ENCODE peak calls at places on chromosome 20, in eight cellular contexts. H is fibroblast of lung, B is body of pancreas, N is pancreas, Q is right lobe of liver, L is stomach, J is A549, E is BE2C. A is an unnamed sample.

GRCh38 chr20:15378151-15378550 is 1040.7 kb upstream of the FLRT3 start:
- DNase-seq in B (no peak), Q (no peak), L (no peak), H (no peak), J (no peak), N (no peak), E (no peak), A (no peak)

GRCh38 chr20:325889-326644 is 715 bp downstream of the SOX12 start:
- DNase-seq in Q (peak), J (peak), B (peak), N (peak), L (peak), H (peak), E (peak), A (peak)

GRCh38 chr20:50915424-50915823 is 15.8 kb downstream of the ADNP start:
- DNase-seq in H (no peak), B (no peak), Q (no peak), N (no peak), J (no peak), L (no peak), E (no peak), A (no peak)

GRCh38 chr20:20609522-20609921 is 102.9 kb downstream of the RALGAPA2 start:
- DNase-seq in B (no peak), J (no peak), H (no peak), L (no peak), N (no peak), E (no peak), Q (no peak), A (no peak)

GRCh38 chr20:43511879-43512278 is 4.4 kb downstream of the L3MBTL1 start:
- DNase-seq in B (no peak), E (no peak), N (no peak), Q (no peak), H (no peak), J (no peak), L (no peak), A (no peak)

GRCh38 chr20:31910071-31910803 is 39.8 kb downstream of the TTLL9 start:
- DNase-seq in L (no peak), B (no peak), Q (no peak), J (no peak), E (no peak), N (no peak), H (no peak), A (no peak)

GRCh38 chr20:13219327-13220193 is 1.5 kb upstream of the ISM1 start:
- DNase-seq in H (no peak), E (no peak), B (no peak), J (no peak), L (no peak), Q (no peak), N (no peak), A (no peak)

GRCh38 chr20:38198238-38198861 is 33.3 kb upstream of the TGM2 start:
- DNase-seq in H (no peak), N (no peak), B (no peak), Q (no peak), E (no peak), L (no peak), J (no peak), A (peak)

GRCh38 chr20:16761305-16761829 is 13.2 kb downstream of the OTOR start:
- DNase-seq in Q (no peak), L (peak), E (peak), B (peak), N (peak), H (peak), J (peak), A (peak)

GRCh38 chr20:497979-498378 is 35.6 kb upstream of the TBC1D20 start:
- DNase-seq in Q (no peak), L (no peak), J (no peak), H (no peak), E (no peak), N (no peak), B (no peak), A (no peak)

GRCh38 chr20:3250091-3250504 is 11.1 kb upstream of the SLC4A11 start:
- DNase-seq in J (peak), L (no peak), Q (no peak), H (no peak), B (no peak), N (no peak), E (no peak), A (no peak)

GRCh38 chr20:59010321-59010994 is 3.4 kb upstream of the CTSZ start:
- DNase-seq in B (no peak), Q (peak), J (no peak), L (peak), H (no peak), E (no peak), N (no peak), A (no peak)

GRCh38 chr20:45429618-45430017 is 13.7 kb downstream of the PIGT start:
- DNase-seq in Q (no peak), N (no peak), L (no peak), B (no peak), H (no peak), J (no peak), E (no peak), A (no peak)

GRCh38 chr20:49833483-49833882 is 20.9 kb downstream of the SLC9A8 start:
- DNase-seq in B (no peak), N (no peak), Q (no peak), E (no peak), L (no peak), H (no peak), J (no peak), A (no peak)

GRCh38 chr20:33076662-33077398 is 2.6 kb upstream of the BPIFB4 start:
- DNase-seq in B (no peak), H (no peak), E (no peak), Q (no peak), J (peak), N (no peak), L (no peak), A (no peak)
- TF ChIP-seq CTCF in B (peak), H (peak), E (no peak), Q (peak), J (no peak), N (no peak), L (no peak), A (no peak)

DNA sequence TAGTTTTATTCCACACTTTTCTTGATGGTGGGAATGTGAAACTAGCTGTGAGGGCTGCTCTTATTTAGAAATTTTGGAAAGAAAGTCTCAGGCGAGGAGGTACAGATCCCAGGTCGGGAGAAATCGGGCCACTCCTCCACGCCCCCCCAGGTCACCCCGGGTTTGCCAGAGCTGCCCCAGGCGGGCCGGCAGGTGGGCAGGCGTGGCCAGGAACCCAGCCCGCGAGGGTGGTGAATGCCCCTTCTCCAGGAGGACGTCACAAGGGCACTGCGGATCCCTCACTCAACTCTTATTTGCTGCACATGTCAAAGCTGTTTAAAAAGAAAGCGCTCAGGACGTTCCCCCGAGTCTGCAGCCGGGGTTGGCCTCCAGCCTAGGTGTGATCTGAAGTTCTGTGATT is 60.5 kb upstream of the SLCO4A1 start:
- DNase-seq in Q (no peak), L (no peak), N (no peak), H (no peak), J (no peak), B (no peak), E (no peak), A (no peak)
- TF ChIP-seq CTCF in Q (no peak), L (no peak), N (no peak), H (no peak), J (no peak), B (no peak), E (no peak), A (no peak)

DNA sequence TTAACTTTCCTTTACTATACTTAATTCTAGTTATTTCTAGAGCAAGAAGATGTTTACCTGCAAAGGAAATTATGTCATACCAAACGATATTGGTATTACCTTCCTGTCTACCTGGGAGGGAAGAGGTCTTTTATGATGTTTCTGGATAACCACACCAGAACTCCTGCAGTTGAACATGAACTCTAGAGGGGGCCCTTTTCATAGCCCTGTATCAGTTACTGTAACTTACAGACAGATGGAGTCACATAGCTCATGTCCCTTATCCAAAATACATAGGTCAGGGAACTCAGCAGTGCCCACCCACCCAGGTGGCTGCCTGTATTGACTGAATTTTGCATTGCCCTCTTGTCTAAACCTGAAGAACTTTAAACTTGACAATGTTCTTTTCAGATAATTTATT is 35.1 kb upstream of the MYL9 start:
- DNase-seq in J (peak), Q (no peak), N (no peak), E (no peak), L (no peak), B (no peak), H (peak), A (no peak)
- TF ChIP-seq CTCF in J (peak), Q (no peak), N (no peak), E (peak), L (no peak), B (no peak), H (peak), A (peak)

GRCh38 chr20:4677846-4678245 is 43.9 kb upstream of the PRND start:
- DNase-seq in Q (no peak), N (no peak), J (no peak), E (no peak), L (no peak), H (no peak), B (no peak), A (no peak)
- TF ChIP-seq CTCF in Q (no peak), N (no peak), J (no peak), E (no peak), L (no peak), H (no peak), B (no peak), A (no peak)

GRCh38 chr20:40966103-40966502 is 62.5 kb upstream of the TOP1 start:
- DNase-seq in Q (no peak), H (no peak), E (peak), N (no peak), B (no peak), J (no peak), L (peak), A (no peak)
- TF ChIP-seq CTCF in Q (no peak), H (peak), E (peak), N (no peak), B (no peak), J (no peak), L (no peak), A (no peak)

GRCh38 chr20:47558295-47558694 is 56.6 kb downstream of the NCOA3 start:
- DNase-seq in E (no peak), H (no peak), Q (no peak), L (no peak), N (no peak), J (no peak), B (no peak), A (no peak)

GRCh38 chr20:47559141-47559540 is 57.5 kb downstream of the NCOA3 start:
- DNase-seq in E (no peak), N (no peak), J (no peak), B (no peak), Q (no peak), H (peak), L (no peak), A (no peak)

GRCh38 chr20:47558699-47559098 is 57.0 kb downstream of the NCOA3 start:
- DNase-seq in N (no peak), H (no peak), E (no peak), J (no peak), B (no peak), Q (no peak), L (no peak), A (no peak)

GRCh38 chr20:47561175-47561574 is 59.5 kb downstream of the NCOA3 start:
- DNase-seq in N (no peak), H (peak), J (no peak), Q (no peak), L (no peak), E (no peak), B (no peak), A (no peak)

DNA sequence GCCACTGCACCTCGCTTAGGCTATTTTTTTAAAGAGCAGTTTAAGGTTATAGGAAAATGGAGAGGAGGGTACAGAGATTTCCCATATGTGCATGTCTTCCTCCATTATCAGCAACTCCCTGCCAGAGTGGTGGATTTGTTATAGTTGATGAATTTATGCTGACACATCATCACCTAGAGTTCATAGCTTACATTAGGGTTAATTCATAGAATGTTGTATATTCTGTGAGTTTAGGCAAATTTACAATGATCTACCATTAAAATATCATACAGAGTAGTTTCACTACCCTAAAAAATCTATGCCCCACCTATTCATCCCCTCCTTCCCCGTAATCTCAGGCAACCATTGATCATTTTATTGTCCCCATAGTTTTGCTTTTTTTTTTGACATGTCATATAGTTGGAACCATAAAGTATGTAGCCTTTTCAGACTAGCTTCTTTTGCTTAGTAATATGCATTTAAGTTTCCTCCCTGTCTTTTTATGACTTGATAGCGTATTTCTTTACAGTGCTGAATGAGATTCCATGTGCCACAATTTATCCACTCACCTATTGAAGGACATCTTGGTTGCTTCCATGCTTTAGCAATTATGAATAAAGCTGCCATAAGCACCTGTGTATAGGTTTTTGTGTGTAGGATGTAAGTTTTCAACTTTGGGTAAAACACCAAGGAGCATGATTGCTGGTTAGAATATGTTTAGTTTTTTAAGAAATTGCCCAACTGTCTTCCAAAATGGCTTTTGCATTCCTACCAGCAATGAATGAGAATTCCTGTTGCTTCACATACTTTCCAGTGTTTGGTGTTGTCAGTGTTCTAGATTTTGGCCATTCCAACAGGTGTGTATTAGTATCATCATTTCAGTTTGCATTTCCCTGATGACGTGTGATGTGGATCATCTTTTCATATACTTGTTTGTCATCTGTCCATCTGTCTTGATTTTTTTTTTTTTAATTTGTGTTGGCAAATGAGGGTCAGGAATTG is 60.2 kb downstream of the NCOA3 start:
- DNase-seq in E (no peak), B (no peak), J (no peak), H (no peak), Q (no peak), N (no peak), L (no peak), A (no peak)
- TF ChIP-seq CTCF in E (no peak), B (no peak), J (no peak), H (no peak), Q (no peak), N (no peak), L (no peak), A (no peak)

GRCh38 chr20:23690581-23690980 is 1.7 kb upstream of the CST4 start:
- DNase-seq in N (no peak), E (no peak), B (no peak), L (no peak), J (no peak), H (no peak), Q (no peak), A (no peak)

GRCh38 chr20:23691675-23692074 is 2.8 kb upstream of the CST4 start:
- DNase-seq in N (no peak), L (no peak), J (no peak), Q (no peak), B (no peak), E (no peak), H (no peak), A (no peak)

GRCh38 chr20:23689399-23689690 is 507 bp upstream of the CST4 start:
- DNase-seq in J (no peak), B (no peak), N (no peak), Q (no peak), H (no peak), L (no peak), E (no peak), A (no peak)

GRCh38 chr20:23686046-23686750 is 2.6 kb downstream of the CST4 start:
- DNase-seq in E (no peak), H (no peak), L (no peak), B (no peak), N (no peak), Q (no peak), J (no peak), A (no peak)

DNA sequence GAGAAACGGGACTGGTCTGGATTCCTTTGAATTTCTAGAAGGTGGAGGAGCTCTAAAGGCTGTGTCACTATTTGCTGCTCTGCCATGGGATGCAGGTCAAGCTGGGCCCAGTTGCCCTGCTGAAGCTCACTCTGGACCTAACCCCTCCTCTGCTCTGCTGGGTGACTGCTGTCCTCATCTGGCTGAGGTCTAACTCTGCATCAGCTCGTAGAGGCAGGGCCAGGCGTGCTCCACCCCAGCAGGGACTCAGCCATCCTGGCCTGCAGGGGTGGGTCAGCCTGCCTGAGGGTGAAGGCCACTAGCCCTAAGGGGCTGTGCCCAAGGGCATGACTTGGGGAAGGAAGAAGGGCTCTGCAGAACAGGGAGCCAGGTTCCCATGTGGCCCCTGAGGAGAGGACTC is 852 bp downstream of the CST4 start:
- DNase-seq in H (no peak), J (no peak), N (no peak), B (no peak), E (no peak), Q (no peak), L (no peak), A (no peak)
- TF ChIP-seq CTCF in H (no peak), J (no peak), N (no peak), B (no peak), E (no peak), Q (no peak), L (no peak), A (no peak)

DNA sequence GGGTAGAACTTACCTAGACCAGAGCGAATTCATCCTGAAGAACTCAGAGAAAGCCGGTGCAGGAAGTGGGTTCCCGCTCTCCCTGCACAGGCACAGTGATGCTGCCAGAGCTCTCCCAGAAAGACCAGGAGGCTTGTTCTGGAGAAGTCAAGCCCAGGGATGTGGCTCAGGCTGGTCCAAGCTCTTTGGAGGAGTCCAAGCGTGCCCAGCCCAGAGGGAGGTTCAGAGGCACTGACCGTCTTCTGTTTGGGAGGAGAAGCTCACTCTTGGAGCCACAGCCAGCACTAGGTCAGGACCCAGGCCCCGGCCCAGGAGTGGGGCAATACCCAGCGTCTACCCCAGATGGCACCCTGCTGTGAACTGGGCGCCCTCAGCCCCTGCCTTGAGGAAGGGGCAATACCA is 1.5 kb upstream of the PMEPA1 start:
- DNase-seq in L (no peak), E (no peak), J (no peak), N (no peak), Q (no peak), H (no peak), B (no peak), A (no peak)
- TF ChIP-seq CTCF in L (no peak), E (peak), J (no peak), N (no peak), Q (no peak), H (no peak), B (no peak), A (no peak)

A was measured in GM13976.